ENCODE peak calls at places on chromosome X, in six cellular contexts. One of them, this sample, is unnamed.

GRCh38 chrX:109440475-109440874 is 41.4 kb downstream of the GUCY2F start:
- DNase-seq in stomach: no peak
- DNase-seq in COR-L47: no peak
- DNase-seq in CD4-positive, alpha-beta T cell: no peak
- DNase-seq in fibroblast of the aortic adventitia: peak
- DNase-seq in endothelial cell of umbilical vein: no peak
- DNase-seq in this sample: no peak

GRCh38 chrX:41870719-41871151 is 52.6 kb downstream of the CASK start:
- DNase-seq in COR-L47: no peak
- DNase-seq in CD4-positive, alpha-beta T cell: no peak
- DNase-seq in stomach: peak
- DNase-seq in fibroblast of the aortic adventitia: no peak
- DNase-seq in endothelial cell of umbilical vein: no peak
- DNase-seq in this sample: no peak

GRCh38 chrX:65668362-65669310 is 1.2 kb downstream of the MSN start:
- DNase-seq in endothelial cell of umbilical vein: peak
- DNase-seq in stomach: peak
- DNase-seq in fibroblast of the aortic adventitia: peak
- DNase-seq in COR-L47: peak
- DNase-seq in CD4-positive, alpha-beta T cell: peak
- DNase-seq in this sample: no peak

GRCh38 chrX:10098235-10098819 is 58.4 kb upstream of the CLCN4 start:
- DNase-seq in endothelial cell of umbilical vein: peak
- DNase-seq in fibroblast of the aortic adventitia: no peak
- DNase-seq in CD4-positive, alpha-beta T cell: peak
- DNase-seq in COR-L47: no peak
- DNase-seq in stomach: no peak
- DNase-seq in this sample: no peak

GRCh38 chrX:23845316-23845932 is 62.3 kb downstream of the APOO start:
- DNase-seq in COR-L47: no peak
- DNase-seq in fibroblast of the aortic adventitia: peak
- DNase-seq in endothelial cell of umbilical vein: peak
- DNase-seq in stomach: peak
- DNase-seq in CD4-positive, alpha-beta T cell: no peak
- DNase-seq in this sample: no peak

GRCh38 chrX:154379569-154379951 is 465 bp downstream of the EMD start:
- DNase-seq in COR-L47: no peak
- DNase-seq in stomach: no peak
- DNase-seq in endothelial cell of umbilical vein: no peak
- DNase-seq in CD4-positive, alpha-beta T cell: no peak
- DNase-seq in fibroblast of the aortic adventitia: no peak
- DNase-seq in this sample: no peak

GRCh38 chrX:21705215-21705614 is 47.1 kb upstream of the KLHL34 start:
- DNase-seq in stomach: no peak
- DNase-seq in endothelial cell of umbilical vein: no peak
- DNase-seq in CD4-positive, alpha-beta T cell: no peak
- DNase-seq in fibroblast of the aortic adventitia: no peak
- DNase-seq in COR-L47: no peak
- DNase-seq in this sample: no peak

GRCh38 chrX:5100004-5100403 is 1128.7 kb downstream of the NLGN4X start:
- DNase-seq in endothelial cell of umbilical vein: no peak
- DNase-seq in fibroblast of the aortic adventitia: no peak
- DNase-seq in CD4-positive, alpha-beta T cell: no peak
- DNase-seq in COR-L47: no peak
- DNase-seq in stomach: no peak
- DNase-seq in this sample: no peak

GRCh38 chrX:20348139-20348538 is 81.4 kb upstream of the RPS6KA3 start:
- DNase-seq in fibroblast of the aortic adventitia: no peak
- DNase-seq in COR-L47: no peak
- DNase-seq in endothelial cell of umbilical vein: no peak
- DNase-seq in stomach: no peak
- DNase-seq in CD4-positive, alpha-beta T cell: no peak
- DNase-seq in this sample: no peak

GRCh38 chrX:12970691-12971202 is 4.2 kb upstream of the TMSB4X start:
- DNase-seq in COR-L47: peak
- DNase-seq in stomach: no peak
- DNase-seq in fibroblast of the aortic adventitia: peak
- DNase-seq in endothelial cell of umbilical vein: peak
- DNase-seq in CD4-positive, alpha-beta T cell: peak
- DNase-seq in this sample: no peak

GRCh38 chrX:106177106-106177981 is 9.2 kb downstream of the PWWP3B start:
- DNase-seq in fibroblast of the aortic adventitia: no peak
- DNase-seq in COR-L47: no peak
- DNase-seq in CD4-positive, alpha-beta T cell: no peak
- DNase-seq in stomach: no peak
- DNase-seq in endothelial cell of umbilical vein: no peak
- DNase-seq in this sample: no peak

GRCh38 chrX:20595928-20596550 is 329.3 kb upstream of the RPS6KA3 start:
- DNase-seq in CD4-positive, alpha-beta T cell: no peak
- DNase-seq in COR-L47: no peak
- DNase-seq in endothelial cell of umbilical vein: no peak
- DNase-seq in stomach: no peak
- DNase-seq in fibroblast of the aortic adventitia: peak
- DNase-seq in this sample: no peak

GRCh38 chrX:53682885-53683555 is 3.5 kb downstream of the HUWE1 start:
- DNase-seq in fibroblast of the aortic adventitia: peak
- DNase-seq in stomach: no peak
- DNase-seq in CD4-positive, alpha-beta T cell: peak
- DNase-seq in COR-L47: peak
- DNase-seq in endothelial cell of umbilical vein: peak
- DNase-seq in this sample: no peak

GRCh38 chrX:29043751-29044150 is 456.5 kb downstream of the IL1RAPL1 start:
- DNase-seq in stomach: no peak
- DNase-seq in endothelial cell of umbilical vein: no peak
- DNase-seq in CD4-positive, alpha-beta T cell: no peak
- DNase-seq in COR-L47: no peak
- DNase-seq in fibroblast of the aortic adventitia: no peak
- DNase-seq in this sample: no peak

GRCh38 chrX:153981771-153982533 is 9.4 kb downstream of the TMEM187 start:
- DNase-seq in CD4-positive, alpha-beta T cell: peak
- DNase-seq in fibroblast of the aortic adventitia: no peak
- DNase-seq in COR-L47: no peak
- DNase-seq in endothelial cell of umbilical vein: no peak
- DNase-seq in stomach: no peak
- DNase-seq in this sample: no peak

GRCh38 chrX:102138064-102138463 is 4.2 kb downstream of the TCEAL6 start:
- DNase-seq in stomach: no peak
- DNase-seq in endothelial cell of umbilical vein: peak
- DNase-seq in fibroblast of the aortic adventitia: no peak
- DNase-seq in COR-L47: no peak
- DNase-seq in CD4-positive, alpha-beta T cell: no peak
- DNase-seq in this sample: no peak

GRCh38 chrX:118432799-118433198 is 62.8 kb upstream of the DOCK11 start:
- DNase-seq in CD4-positive, alpha-beta T cell: no peak
- DNase-seq in stomach: no peak
- DNase-seq in endothelial cell of umbilical vein: no peak
- DNase-seq in COR-L47: no peak
- DNase-seq in fibroblast of the aortic adventitia: no peak
- DNase-seq in this sample: no peak

GRCh38 chrX:69021095-69021494 is 144.2 kb downstream of the PJA1 start:
- DNase-seq in endothelial cell of umbilical vein: no peak
- DNase-seq in CD4-positive, alpha-beta T cell: no peak
- DNase-seq in fibroblast of the aortic adventitia: no peak
- DNase-seq in stomach: no peak
- DNase-seq in COR-L47: no peak
- DNase-seq in this sample: no peak

GRCh38 chrX:16547644-16548043 is 102.3 kb upstream of the S100G start:
- DNase-seq in stomach: no peak
- DNase-seq in fibroblast of the aortic adventitia: no peak
- DNase-seq in COR-L47: no peak
- DNase-seq in endothelial cell of umbilical vein: no peak
- DNase-seq in CD4-positive, alpha-beta T cell: no peak
- DNase-seq in this sample: no peak

GRCh38 chrX:78708171-78708570 is 39.3 kb upstream of the LPAR4 start:
- DNase-seq in endothelial cell of umbilical vein: peak
- DNase-seq in stomach: no peak
- DNase-seq in fibroblast of the aortic adventitia: peak
- DNase-seq in CD4-positive, alpha-beta T cell: no peak
- DNase-seq in COR-L47: no peak
- DNase-seq in this sample: no peak

GRCh38 chrX:572490-573124 is 58.0 kb upstream of the SHOX start:
- DNase-seq in fibroblast of the aortic adventitia: no peak
- DNase-seq in stomach: no peak
- DNase-seq in CD4-positive, alpha-beta T cell: no peak
- DNase-seq in COR-L47: no peak
- DNase-seq in endothelial cell of umbilical vein: no peak
- DNase-seq in this sample: no peak

GRCh38 chrX:121649414-121649813 is 602.0 kb downstream of the GLUD2 start:
- DNase-seq in stomach: no peak
- DNase-seq in endothelial cell of umbilical vein: no peak
- DNase-seq in CD4-positive, alpha-beta T cell: no peak
- DNase-seq in fibroblast of the aortic adventitia: no peak
- DNase-seq in COR-L47: no peak
- DNase-seq in this sample: no peak

GRCh38 chrX:3066555-3066954 is 25.3 kb downstream of the ARSF start:
- DNase-seq in fibroblast of the aortic adventitia: peak
- DNase-seq in stomach: no peak
- DNase-seq in endothelial cell of umbilical vein: no peak
- DNase-seq in CD4-positive, alpha-beta T cell: no peak
- DNase-seq in COR-L47: no peak
- DNase-seq in this sample: no peak

GRCh38 chrX:24494544-24495113 is 29.5 kb downstream of the PDK3 start:
- DNase-seq in CD4-positive, alpha-beta T cell: no peak
- DNase-seq in COR-L47: peak
- DNase-seq in endothelial cell of umbilical vein: peak
- DNase-seq in stomach: no peak
- DNase-seq in fibroblast of the aortic adventitia: peak
- DNase-seq in this sample: peak

GRCh38 chrX:52271212-52271611 is 86.5 kb downstream of the MAGED4 start:
- DNase-seq in COR-L47: no peak
- DNase-seq in CD4-positive, alpha-beta T cell: no peak
- DNase-seq in stomach: no peak
- DNase-seq in endothelial cell of umbilical vein: no peak
- DNase-seq in fibroblast of the aortic adventitia: peak
- DNase-seq in this sample: no peak

GRCh38 chrX:68419934-68420333 is 13.4 kb downstream of the OPHN1 start:
- DNase-seq in endothelial cell of umbilical vein: no peak
- DNase-seq in fibroblast of the aortic adventitia: no peak
- DNase-seq in stomach: no peak
- DNase-seq in COR-L47: no peak
- DNase-seq in CD4-positive, alpha-beta T cell: no peak
- DNase-seq in this sample: no peak

GRCh38 chrX:6052111-6052745 is 176.4 kb downstream of the NLGN4X start:
- DNase-seq in endothelial cell of umbilical vein: no peak
- DNase-seq in stomach: no peak
- DNase-seq in fibroblast of the aortic adventitia: no peak
- DNase-seq in COR-L47: no peak
- DNase-seq in CD4-positive, alpha-beta T cell: no peak
- DNase-seq in this sample: no peak

GRCh38 chrX:15567886-15568616 is 32.7 kb downstream of the ACE2 start:
- DNase-seq in stomach: no peak
- DNase-seq in fibroblast of the aortic adventitia: peak
- DNase-seq in COR-L47: no peak
- DNase-seq in CD4-positive, alpha-beta T cell: no peak
- DNase-seq in endothelial cell of umbilical vein: peak
- DNase-seq in this sample: peak